ENCODE peak calls at places on chromosomes 3 and 15, in seven cellular contexts. S, X, V, L, F, C and P are unnamed samples.

GRCh38 chr3:144341461-144341860 is 369.8 kb downstream of the DIPK2A start:
- DNase-seq in C (no peak), S (no peak), L (no peak), F (no peak), V (no peak), X (no peak), P (no peak)

GRCh38 chr3:138974467-138974866 is 27.4 kb downstream of the FOXL2NB start:
- DNase-seq in C (no peak), X (no peak), V (no peak), L (no peak), S (no peak), F (no peak), P (no peak)

GRCh38 chr15:57395292-57395691 is 19.0 kb downstream of the CGNL1 start:
- DNase-seq in F (peak; percentile 13), S (no peak), L (no peak), X (no peak), C (no peak), V (no peak), P (no peak)

GRCh38 chr15:93823971-93824866 is 407.1 kb upstream of the MCTP2 start:
- DNase-seq in F (no peak), C (no peak), X (no peak), S (no peak), L (peak; percentile 14), V (no peak), P (no peak)

GRCh38 chr3:125042725-125043406 is 12.9 kb downstream of the HEG1 start:
- DNase-seq in F (no peak), V (no peak), C (no peak), S (no peak), X (no peak), L (no peak), P (no peak)

GRCh38 chr3:102301155-102301554 is 133.7 kb upstream of the ZPLD1 start:
- DNase-seq in F (no peak), L (no peak), S (no peak), X (no peak), V (no peak), C (no peak), P (no peak)

GRCh38 chr3:27360113-27361078 is 8.8 kb downstream of the NEK10 start:
- DNase-seq in V (no peak), L (no peak), X (peak; percentile 99), S (no peak), F (no peak), C (no peak), P (peak; percentile 56)

GRCh38 chr15:65909831-65910230 is 40.5 kb downstream of the RAB11A start:
- DNase-seq in F (no peak), X (no peak), V (no peak), C (no peak), S (no peak), L (no peak), P (no peak)

GRCh38 chr3:27985369-27986035 is 255.9 kb upstream of the CMC1 start:
- DNase-seq in X (no peak), F (no peak), C (no peak), L (no peak), V (no peak), S (no peak), P (no peak)

GRCh38 chr3:195083659-195084058 is 187.3 kb downstream of the XXYLT1 start:
- DNase-seq in X (no peak), L (no peak), C (no peak), F (no peak), S (no peak), V (no peak), P (no peak)

GRCh38 chr3:63753567-63753966 is 65.5 kb upstream of the C3orf49 start:
- DNase-seq in F (no peak), V (no peak), X (peak; percentile 29), S (no peak), C (peak; percentile 6), L (no peak), P (no peak)

GRCh38 chr3:76873509-76874242 is 166.2 kb upstream of the ROBO2 start:
- DNase-seq in F (no peak), L (no peak), V (peak; percentile 1), S (no peak), C (no peak), X (peak; percentile 1), P (no peak)

GRCh38 chr15:64163662-64164362 is 990 bp upstream of the PPIB start:
- DNase-seq in V (no peak), X (peak; percentile 62), L (no peak), F (no peak), S (no peak), C (no peak), P (no peak)

GRCh38 chr15:59436774-59437472 is 1.1 kb upstream of the FAM81A start:
- DNase-seq in L (peak; percentile 37), S (no peak), V (no peak), F (no peak), C (no peak), X (no peak), P (no peak)

GRCh38 chr15:64110945-64111678 is 15.3 kb downstream of the SNX1 start:
- DNase-seq in F (no peak), V (no peak), X (no peak), S (no peak), C (no peak), L (no peak), P (no peak)

GRCh38 chr3:123899300-123899865 is 15.3 kb upstream of the MYLK start:
- DNase-seq in L (no peak), X (no peak), C (no peak), F (no peak), S (no peak), V (no peak), P (no peak)

GRCh38 chr15:75661041-75661778 is 13.5 kb downstream of the SNX33 start:
- DNase-seq in S (no peak), C (no peak), V (peak; percentile 36), L (no peak), X (peak; percentile 45), F (no peak), P (no peak)

GRCh38 chr3:121758727-121759450 is 9.3 kb upstream of the GOLGB1 start:
- DNase-seq in F (no peak), L (no peak), V (no peak), C (no peak), X (no peak), S (no peak), P (no peak)

GRCh38 chr3:109396811-109397210 is 59.5 kb upstream of the DPPA4 start:
- DNase-seq in L (no peak), F (no peak), V (no peak), X (no peak), C (no peak), S (no peak), P (no peak)

GRCh38 chr3:194330579-194330978 is 20.5 kb downstream of the CPN2 start:
- DNase-seq in S (no peak), L (peak; percentile 56), C (no peak), X (no peak), V (no peak), F (no peak), P (no peak)

GRCh38 chr3:3927965-3928364 is 128.7 kb downstream of the LRRN1 start:
- DNase-seq in V (no peak), S (no peak), L (no peak), X (no peak), C (no peak), F (no peak), P (no peak)

GRCh38 chr15:38972831-38973230 is 408.2 kb upstream of the RASGRP1 start:
- DNase-seq in V (no peak), L (no peak), F (no peak), C (no peak), S (no peak), X (no peak), P (no peak)
- TF ChIP-seq SIN3A in V (no peak), L (no peak), F (no peak), C (no peak), S (no peak), X (no peak), P (no peak)

GRCh38 chr3:81462921-81463320 is 298.5 kb downstream of the GBE1 start:
- DNase-seq in C (no peak), S (no peak), X (peak; percentile 77), L (no peak), F (no peak), V (no peak), P (no peak)
- TF ChIP-seq CTCF in C (no peak), S (no peak), X (no peak), L (no peak), F (no peak), V (no peak), P (no peak)

DNA sequence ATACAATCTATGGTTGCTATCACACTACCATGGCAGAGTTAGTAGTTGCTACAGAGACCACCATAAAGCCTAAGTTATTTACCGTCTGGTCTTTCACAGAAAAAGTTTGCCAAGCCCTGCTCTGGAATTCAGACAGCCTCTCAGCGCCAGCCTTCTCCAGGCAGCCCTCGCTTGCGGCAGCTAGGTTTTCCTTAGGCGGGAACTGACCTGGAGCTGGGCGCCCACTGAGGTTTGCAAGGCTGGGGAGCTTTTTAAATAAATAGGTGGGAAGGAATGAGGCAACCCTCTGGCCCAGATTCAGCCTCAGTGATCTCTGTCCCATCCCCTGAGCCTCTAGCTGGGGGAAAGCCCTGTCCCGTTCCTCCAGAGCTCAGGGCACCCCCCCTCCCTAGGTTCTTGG is 1.2 kb downstream of the CTSH start:
- DNase-seq in S (no peak), L (no peak), C (no peak), V (no peak), F (no peak), X (no peak), P (no peak)
- H3K4me3 ChIP-seq in S (no peak overlapping the region), L (no peak overlapping the region), C (peak overlapping the region; percentile 87), V (no peak overlapping the region), F (peak overlapping the region; percentile 96), X (peak overlapping the region; percentile 75), P (peak overlapping the region; percentile 72)

DNA sequence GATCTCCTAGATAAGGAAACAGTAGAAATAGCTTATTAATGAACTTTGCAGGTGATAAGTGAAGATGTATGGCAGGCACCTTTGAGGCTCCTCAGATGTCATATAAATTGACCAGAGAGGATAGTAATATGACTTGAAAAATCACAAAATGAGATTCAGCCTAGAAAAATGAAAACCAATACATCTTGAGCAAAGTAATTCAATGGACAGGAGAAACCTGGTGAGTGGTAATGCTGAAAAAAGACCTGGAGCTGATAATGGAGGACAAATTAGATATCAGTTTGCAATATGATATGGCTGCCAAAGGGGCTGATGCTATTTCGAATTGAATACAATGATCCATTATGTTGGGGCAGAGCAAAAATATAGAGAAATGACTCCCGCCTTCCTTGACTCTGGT is 103.9 kb downstream of the LSAMP start:
- DNase-seq in X (no peak), C (no peak), F (no peak), L (no peak), S (no peak), V (no peak), P (no peak)
- TF ChIP-seq SIN3A in X (no peak), C (no peak), F (no peak), L (no peak), S (no peak), V (no peak), P (no peak)